ENCODE peak calls at places on chromosome 10, in seven cellular contexts. E is chondrocyte; A is astrocyte; V is AG09319; P is Calu3; O is CD8-positive, alpha-beta T cell; X is dorsolateral prefrontal cortex. N is an unnamed sample.

GRCh38 chr10:670038-670437 is 19.4 kb downstream of the DIP2C start:
- DNase-seq in E (no peak), P (no peak), O (no peak), X (no peak), A (no peak), V (no peak), N (no peak)

GRCh38 chr10:61936770-61937169 is 35.3 kb downstream of the ARID5B start:
- DNase-seq in O (no peak), A (no peak), V (no peak), X (no peak), P (no peak), E (no peak), N (no peak)

GRCh38 chr10:91511549-91512330 is 101.6 kb downstream of the HECTD2 start:
- DNase-seq in O (no peak), E (no peak), A (peak; percentile 96), P (no peak), X (no peak), V (no peak), N (no peak)

GRCh38 chr10:92712016-92712889 is 22.5 kb downstream of the HHEX start:
- DNase-seq in E (no peak), A (peak; percentile 66), P (no peak), O (no peak), X (no peak), V (no peak), N (no peak)

GRCh38 chr10:62732841-62733653 is 71.5 kb upstream of the ADO start:
- DNase-seq in O (peak; percentile 33), P (peak; percentile 62), X (no peak), V (no peak), E (no peak), A (peak; percentile 96), N (no peak)

GRCh38 chr10:6408799-6409198 is 171.3 kb downstream of the PRKCQ start:
- DNase-seq in O (no peak), P (no peak), X (no peak), A (no peak), E (no peak), V (no peak), N (no peak)

GRCh38 chr10:63573068-63573697 is 52.0 kb downstream of the REEP3 start:
- DNase-seq in A (peak; percentile 75), E (no peak), O (no peak), X (no peak), P (no peak), V (peak; percentile 78), N (no peak)

GRCh38 chr10:124283215-124284046 is 135.3 kb downstream of the OAT start:
- DNase-seq in E (no peak), P (no peak), X (no peak), V (no peak), A (no peak), O (no peak), N (no peak)

GRCh38 chr10:29057712-29058426 is 231.0 kb upstream of the LYZL1 start:
- DNase-seq in E (no peak), O (no peak), A (peak; percentile 62), V (no peak), P (no peak), X (no peak), N (no peak)

DNA sequence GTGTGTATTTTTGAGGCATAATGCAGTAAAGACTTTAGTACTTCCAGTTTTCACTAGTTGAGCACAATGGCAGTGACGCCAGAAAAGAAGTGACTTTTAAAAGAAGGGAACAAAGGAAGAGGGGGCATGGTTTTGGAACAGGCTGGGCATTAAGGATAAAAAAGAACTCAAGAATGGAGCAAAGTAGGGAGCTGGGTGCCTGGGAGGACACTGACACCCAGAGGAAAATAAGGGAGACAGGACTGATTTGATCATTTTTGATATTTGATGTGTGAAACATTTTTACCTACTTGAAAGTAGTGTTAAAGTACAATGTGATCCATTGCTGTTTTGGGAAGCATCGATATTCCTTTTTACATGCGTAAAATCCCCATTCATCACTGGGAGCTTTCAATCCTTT is 85.4 kb downstream of the ADAM12 start:
- DNase-seq in V (no peak), P (no peak), X (no peak), E (no peak), A (no peak), O (no peak), N (no peak)
- TF ChIP-seq CTCF in V (peak; percentile 4), P (no peak), X (peak; percentile 56), E (peak; percentile 72), A (no peak), O (no peak), N (no peak)

GRCh38 chr10:31948021-31948420 is 19.4 kb upstream of the ARHGAP12 start:
- DNase-seq in V (no peak), E (no peak), A (no peak), P (no peak), O (no peak), X (no peak), N (no peak)

GRCh38 chr10:31944071-31944433 is 15.4 kb upstream of the ARHGAP12 start:
- DNase-seq in P (no peak), O (no peak), E (no peak), X (no peak), A (no peak), V (no peak), N (no peak)

GRCh38 chr10:31945392-31945791 is 16.8 kb upstream of the ARHGAP12 start:
- DNase-seq in P (no peak), E (no peak), V (no peak), A (no peak), O (no peak), X (no peak), N (no peak)

GRCh38 chr10:31949266-31949665 is 20.6 kb upstream of the ARHGAP12 start:
- DNase-seq in P (no peak), X (no peak), A (no peak), V (no peak), E (no peak), O (no peak), N (no peak)

GRCh38 chr10:31947144-31947926 is 18.7 kb upstream of the ARHGAP12 start:
- DNase-seq in X (no peak), E (no peak), A (peak; percentile 88), P (peak; percentile 53), V (peak; percentile 73), O (no peak), N (no peak)
- TF ChIP-seq CTCF in X (peak; percentile 61), E (peak; percentile 88), A (peak; percentile 33), P (no peak), V (peak; percentile 37), O (no peak), N (no peak)

GRCh38 chr10:119306964-119307363 is 99.6 kb downstream of the GRK5 start:
- DNase-seq in O (no peak), P (no peak), E (no peak), X (no peak), A (peak; percentile 26), V (no peak), N (no peak)

GRCh38 chr10:119308089-119308488 is 100.7 kb downstream of the GRK5 start:
- DNase-seq in X (no peak), O (no peak), V (no peak), P (no peak), A (no peak), E (no peak), N (no peak)

GRCh38 chr10:119304541-119304940 is 97.2 kb downstream of the GRK5 start:
- DNase-seq in V (no peak), P (no peak), X (no peak), E (no peak), A (no peak), O (no peak), N (no peak)

GRCh38 chr10:119305860-119306513 is 98.6 kb downstream of the GRK5 start:
- DNase-seq in E (no peak), X (peak; percentile 12), V (peak; percentile 67), P (peak; percentile 8), A (peak; percentile 99), O (peak; percentile 80), N (peak; percentile 56)

DNA sequence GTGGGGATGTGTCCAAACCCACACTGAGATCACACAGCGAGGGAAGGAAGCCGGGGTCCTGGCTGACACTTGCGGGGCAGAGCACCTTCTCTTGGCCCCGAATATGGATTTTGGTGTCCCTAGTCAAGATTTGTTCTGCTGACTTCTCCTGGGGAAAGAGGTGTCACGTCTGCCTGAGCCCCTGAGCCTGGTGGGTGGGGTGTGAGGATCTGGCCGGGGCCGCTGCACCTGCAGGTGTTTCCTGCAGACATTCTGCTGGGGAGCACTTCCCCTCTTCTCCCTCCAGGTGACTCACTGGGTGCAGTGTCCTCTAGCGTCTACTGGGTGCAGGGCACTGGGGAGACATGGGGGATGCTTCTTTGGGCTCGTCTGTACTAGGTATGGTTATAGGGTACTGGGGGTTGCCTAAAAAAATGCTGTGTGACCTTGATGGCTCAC is 99.2 kb downstream of the GRK5 start:
- DNase-seq in P (no peak), X (no peak), V (no peak), A (peak; percentile 35), O (peak; percentile 56), E (no peak), N (no peak)
- TF ChIP-seq CTCF in P (no peak), X (no peak), V (no peak), A (no peak), O (peak; percentile 59), E (peak; percentile 36), N (no peak)

DNA sequence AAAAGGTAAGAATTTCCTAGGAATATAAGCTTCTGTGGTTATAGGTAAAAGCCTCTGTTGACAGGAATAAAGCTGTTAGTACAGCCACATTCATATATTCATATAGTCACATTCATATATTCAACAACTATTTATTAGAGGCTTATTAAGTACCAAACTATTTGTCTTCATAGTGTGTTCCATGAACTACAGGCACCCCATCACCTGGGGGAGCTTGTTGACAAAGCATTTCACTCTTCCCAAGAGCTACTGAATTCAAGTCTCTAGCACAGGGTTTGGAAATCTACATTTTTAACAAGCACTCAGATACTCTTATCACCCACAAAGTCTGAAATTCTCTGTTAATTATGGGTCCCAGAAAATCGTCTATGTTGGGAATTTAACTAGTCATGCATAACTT is 110.6 kb downstream of the RNLS start:
- DNase-seq in P (no peak), X (no peak), A (no peak), O (no peak), E (no peak), V (no peak), N (no peak)
- TF ChIP-seq CTCF in P (no peak), X (no peak), A (no peak), O (no peak), E (no peak), V (peak; percentile 3), N (no peak)

DNA sequence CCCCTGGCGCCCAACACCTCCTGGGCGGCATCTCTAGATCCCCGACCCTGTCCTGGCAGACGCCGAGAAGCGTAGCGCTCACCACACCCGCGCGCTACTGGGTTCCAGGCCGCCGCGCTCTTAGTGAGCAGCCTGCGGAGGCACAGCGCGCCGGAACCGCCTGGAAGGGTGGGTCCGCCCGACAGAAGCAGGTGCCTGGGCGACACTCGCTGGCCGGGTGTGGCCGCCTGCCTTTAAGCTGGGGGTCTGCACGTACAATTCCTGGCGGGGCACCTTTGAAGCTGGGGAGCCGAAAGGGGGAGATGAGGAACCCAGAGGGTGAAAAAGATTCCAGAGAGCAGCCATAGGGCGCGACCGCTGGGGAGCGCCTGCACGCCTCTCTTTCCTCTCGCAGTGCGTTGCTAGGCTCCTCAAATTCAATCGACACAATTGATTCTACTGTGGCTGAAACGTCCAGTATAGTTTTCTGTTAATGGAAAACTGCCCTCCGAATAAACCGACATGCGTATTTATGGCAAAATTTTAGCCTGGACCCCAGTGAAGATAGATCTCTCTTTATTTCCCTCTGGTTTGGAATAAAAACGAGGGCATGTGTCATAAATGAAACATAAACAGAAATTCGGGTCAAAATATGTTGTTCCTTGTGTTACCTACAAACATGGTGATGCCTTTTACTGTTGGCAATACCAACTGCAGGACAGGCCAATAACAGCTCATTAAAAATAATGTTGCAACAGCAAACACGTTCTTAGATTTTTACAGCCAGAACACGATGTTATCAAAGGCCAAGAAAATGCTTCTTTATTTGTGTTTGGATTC is 4.6 kb downstream of the HMX3 start:
- DNase-seq in V (no peak), O (no peak), E (no peak), P (peak; percentile 27), X (no peak), A (no peak), N (no peak)
- TF ChIP-seq CTCF in V (no peak), O (no peak), E (no peak), P (no peak), X (no peak), A (no peak), N (no peak)